ENCODE peak calls at places on chromosomes 1 and 21, in five cellular contexts. B, D, R, I and J are unnamed samples.

GRCh38 chr1:180166436-180166800 is 11.7 kb downstream of the QSOX1 start:
- DNase-seq in B (no peak), D (no peak), R (peak), I (no peak), J (no peak)

GRCh38 chr21:32515869-32516268 is 69.5 kb downstream of the TCP10L start:
- DNase-seq in B (no peak), D (no peak), R (no peak), I (no peak), J (no peak)

GRCh38 chr1:110581637-110582036 is 24.5 kb downstream of the KCNA2 start:
- DNase-seq in B (no peak), D (no peak), R (peak), I (no peak), J (no peak)

GRCh38 chr1:29052100-29052499 is 71.6 kb downstream of the TMEM200B start:
- DNase-seq in B (no peak), D (no peak), R (no peak), I (no peak), J (no peak)

GRCh38 chr1:31180338-31180737 is 59.3 kb downstream of the NKAIN1 start:
- DNase-seq in B (no peak), D (no peak), R (no peak), I (no peak), J (no peak)

GRCh38 chr1:184813528-184814089 is 59.0 kb upstream of the EDEM3 start:
- DNase-seq in B (no peak), D (no peak), R (peak), I (no peak), J (peak)

GRCh38 chr1:160748877-160749269 is 9.8 kb downstream of the SLAMF7 start:
- DNase-seq in B (no peak), D (peak), R (no peak), I (no peak), J (no peak)

GRCh38 chr1:49424782-49425181 is 599.0 kb downstream of the AGBL4 start:
- DNase-seq in B (no peak), D (peak), R (no peak), I (no peak), J (no peak)

GRCh38 chr1:247156787-247157232 is 15.0 kb downstream of the ZNF124 start:
- DNase-seq in B (no peak), D (no peak), R (no peak), I (no peak), J (peak)

GRCh38 chr1:83641206-83641658 is 357.7 kb downstream of the TTLL7 start:
- DNase-seq in B (peak), D (no peak), R (peak), I (peak), J (peak)

GRCh38 chr1:20551945-20552727 is at the start of gene FAM43B:
- DNase-seq in B (peak), D (no peak), R (peak), I (peak), J (peak)

GRCh38 chr1:31183927-31184554 is 55.6 kb downstream of the NKAIN1 start:
- DNase-seq in B (peak), D (peak), R (peak), I (peak), J (peak)

GRCh38 chr1:157472959-157473358 is 79.4 kb downstream of the FCRL5 start:
- DNase-seq in B (no peak), D (no peak), R (no peak), I (no peak), J (no peak)

GRCh38 chr21:44466996-44467858 is 11.9 kb downstream of the LRRC3 start:
- DNase-seq in B (no peak), D (no peak), R (no peak), I (no peak), J (no peak)

GRCh38 chr1:26690576-26691031 is 5.2 kb upstream of the ARID1A start:
- DNase-seq in B (no peak), D (no peak), R (peak), I (peak), J (peak)

GRCh38 chr1:108512239-108513071 is 47.4 kb upstream of the EEIG2 start:
- DNase-seq in B (peak), D (peak), R (peak), I (peak), J (peak)

GRCh38 chr1:176517484-176517883 is 54.5 kb downstream of the PAPPA2 start:
- DNase-seq in B (peak), D (peak), R (no peak), I (peak), J (no peak)

GRCh38 chr1:9629445-9630201 is 21.9 kb upstream of the PIK3CD start:
- DNase-seq in B (no peak), D (no peak), R (no peak), I (no peak), J (no peak)

GRCh38 chr1:71083271-71083670 is 2.4 kb upstream of the ZRANB2 start:
- DNase-seq in B (no peak), D (no peak), R (no peak), I (no peak), J (no peak)

GRCh38 chr1:88300864-88301263 is 383.2 kb upstream of the PKN2 start:
- DNase-seq in B (no peak), D (no peak), R (no peak), I (no peak), J (no peak)

GRCh38 chr21:41678944-41679343 is 87.9 kb downstream of the RIPK4 start:
- DNase-seq in B (peak), D (peak), R (peak), I (peak), J (peak)

GRCh38 chr1:75426688-75427087 is 184.2 kb downstream of the SLC44A5 start:
- DNase-seq in B (no peak), D (no peak), R (no peak), I (no peak), J (no peak)

GRCh38 chr1:110309768-110310167 is 29.4 kb upstream of the RBM15 start:
- DNase-seq in B (no peak), D (peak), R (no peak), I (peak), J (no peak)

GRCh38 chr1:244099258-244099930 is 48.3 kb downstream of the ZBTB18 start:
- DNase-seq in B (no peak), D (no peak), R (no peak), I (no peak), J (no peak)

GRCh38 chr1:30885580-30886513 is 22.7 kb downstream of the SDC3 start:
- DNase-seq in B (no peak), D (no peak), R (no peak), I (no peak), J (no peak)

GRCh38 chr1:196558424-196558823 is 49.8 kb downstream of the KCNT2 start:
- DNase-seq in B (no peak), D (peak), R (no peak), I (peak), J (no peak)

GRCh38 chr1:111625263-111625662 is 5.7 kb downstream of the RAP1A start:
- DNase-seq in B (no peak), D (no peak), R (no peak), I (no peak), J (no peak)

GRCh38 chr1:41670558-41670957 is 186.1 kb upstream of the EDN2 start:
- DNase-seq in B (no peak), D (peak), R (no peak), I (no peak), J (no peak)

GRCh38 chr1:8422439-8423133 is 104.7 kb downstream of the SLC45A1 start:
- DNase-seq in B (peak), D (peak), R (peak), I (peak), J (peak)

GRCh38 chr1:44347280-44347679 is 7.8 kb downstream of the ERI3 start:
- DNase-seq in B (no peak), D (no peak), R (no peak), I (no peak), J (no peak)

GRCh38 chr1:9870572-9870971 is 39.5 kb downstream of the CTNNBIP1 start:
- DNase-seq in B (no peak), D (no peak), R (no peak), I (no peak), J (no peak)

GRCh38 chr1:209900734-209901133 is 37.3 kb upstream of the SYT14 start:
- DNase-seq in B (peak), D (peak), R (no peak), I (no peak), J (no peak)
- TF ChIP-seq EZH2phosphoT487 in B (no peak), D (no peak), R (no peak), I (no peak), J (no peak)

GRCh38 chr1:80657048-80657653 is 1143.6 kb upstream of the ADGRL2 start:
- DNase-seq in B (peak), D (no peak), R (no peak), I (peak), J (no peak)

GRCh38 chr1:80657707-80658106 is 1143.0 kb upstream of the ADGRL2 start:
- DNase-seq in B (no peak), D (no peak), R (peak), I (no peak), J (peak)

GRCh38 chr1:80656628-80657019 is 1144.1 kb upstream of the ADGRL2 start:
- DNase-seq in B (no peak), D (peak), R (no peak), I (peak), J (no peak)

GRCh38 chr1:80656011-80656627 is 1144.6 kb upstream of the ADGRL2 start:
- DNase-seq in B (peak), D (peak), R (peak), I (peak), J (peak)
- TF ChIP-seq EZH2phosphoT487 in B (no peak), D (no peak), R (no peak), I (no peak), J (no peak)

DNA sequence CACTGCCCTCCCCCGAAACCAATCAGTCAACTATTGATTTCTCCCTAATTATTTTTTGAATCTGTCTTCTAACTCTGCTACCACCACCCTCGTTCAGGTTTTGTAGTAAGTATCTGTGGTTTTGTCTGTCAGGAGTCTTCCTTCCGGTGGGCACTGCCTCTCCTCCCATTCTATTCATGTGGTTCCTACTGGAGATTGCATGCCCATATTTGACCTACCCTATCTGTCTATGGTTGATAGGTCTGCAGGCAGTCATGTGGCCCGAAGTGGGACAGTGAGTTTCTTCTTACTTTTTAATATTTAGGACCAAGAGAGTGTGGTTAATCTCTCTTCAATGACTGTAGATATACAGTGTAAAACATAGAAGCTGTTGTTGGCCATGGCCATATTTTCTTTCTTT is 17.8 kb upstream of the MAST2 start:
- DNase-seq in B (no peak), D (no peak), R (no peak), I (no peak), J (no peak)
- TF ChIP-seq EZH2phosphoT487 in B (no peak), D (no peak), R (no peak), I (no peak), J (no peak)

GRCh38 chr21:33881689-33882440 is 33.7 kb downstream of the ATP5PO start:
- DNase-seq in B (no peak), D (no peak), R (no peak), I (no peak), J (no peak)

GRCh38 chr21:33880626-33881025 is 35.0 kb downstream of the ATP5PO start:
- DNase-seq in B (no peak), D (no peak), R (no peak), I (no peak), J (no peak)

GRCh38 chr21:33885158-33885514 is 30.5 kb downstream of the ATP5PO start:
- DNase-seq in B (no peak), D (no peak), R (no peak), I (no peak), J (no peak)

GRCh38 chr21:33886316-33886715 is 29.3 kb downstream of the ATP5PO start:
- DNase-seq in B (no peak), D (no peak), R (no peak), I (no peak), J (no peak)

GRCh38 chr21:33884361-33885157 is 31.0 kb downstream of the ATP5PO start:
- DNase-seq in B (no peak), D (no peak), R (no peak), I (no peak), J (no peak)
- TF ChIP-seq EZH2phosphoT487 in B (no peak), D (no peak), R (no peak), I (no peak), J (no peak)